ENCODE peak calls at places on chromosomes 11 and 22, in five cellular contexts. D, K, W, O and Z are unnamed samples.

GRCh38 chr11:83056204-83056603 is 15.5 kb downstream of the RAB30 start:
- DNase-seq in W (no peak), K (no peak), D (no peak), O (no peak), Z (no peak)

GRCh38 chr11:120554771-120555432 is 43.4 kb downstream of the GRIK4 start:
- DNase-seq in D (peak; percentile 23), K (no peak), W (peak; percentile 16), O (no peak), Z (no peak)

GRCh38 chr11:63564785-63565350 is 1.7 kb upstream of the PLAAT2 start:
- DNase-seq in D (no peak), W (no peak), O (no peak), K (no peak), Z (no peak)

GRCh38 chr11:120137611-120138521 is at the start of gene TRIM29:
- DNase-seq in D (no peak), W (no peak), O (no peak), K (no peak), Z (peak; percentile 15)

GRCh38 chr11:5380740-5381342 is 2.8 kb upstream of the OR51M1 start:
- DNase-seq in D (peak; percentile 78), O (peak; percentile 32), K (no peak), W (peak; percentile 69), Z (peak; percentile 41)

GRCh38 chr11:122102426-122102825 is 13.6 kb downstream of the BLID start:
- DNase-seq in W (no peak), O (no peak), K (no peak), D (no peak), Z (no peak)

GRCh38 chr11:15967966-15968365 is 388.4 kb downstream of the SOX6 start:
- DNase-seq in O (no peak), D (peak; percentile 82), W (no peak), K (no peak), Z (no peak)

GRCh38 chr11:68338041-68338800 is 25.8 kb downstream of the LRP5 start:
- DNase-seq in W (peak; percentile 4), D (no peak), K (no peak), O (no peak), Z (no peak)

GRCh38 chr22:47162865-47163264 is 400.4 kb downstream of the TBC1D22A start:
- DNase-seq in O (no peak), D (no peak), K (no peak), W (no peak), Z (peak; percentile 16)

GRCh38 chr11:94702481-94702880 is 65.7 kb upstream of the AMOTL1 start:
- DNase-seq in O (no peak), D (no peak), W (no peak), K (no peak), Z (no peak)

GRCh38 chr11:65911682-65912568 is 6.9 kb downstream of the C11orf68 start:
- DNase-seq in K (no peak), W (peak; percentile 85), D (peak; percentile 82), O (no peak), Z (no peak)
- TF ChIP-seq CTCF in K (no peak), W (peak; percentile 46), D (peak; percentile 34), O (peak; percentile 19), Z (no peak)

DNA sequence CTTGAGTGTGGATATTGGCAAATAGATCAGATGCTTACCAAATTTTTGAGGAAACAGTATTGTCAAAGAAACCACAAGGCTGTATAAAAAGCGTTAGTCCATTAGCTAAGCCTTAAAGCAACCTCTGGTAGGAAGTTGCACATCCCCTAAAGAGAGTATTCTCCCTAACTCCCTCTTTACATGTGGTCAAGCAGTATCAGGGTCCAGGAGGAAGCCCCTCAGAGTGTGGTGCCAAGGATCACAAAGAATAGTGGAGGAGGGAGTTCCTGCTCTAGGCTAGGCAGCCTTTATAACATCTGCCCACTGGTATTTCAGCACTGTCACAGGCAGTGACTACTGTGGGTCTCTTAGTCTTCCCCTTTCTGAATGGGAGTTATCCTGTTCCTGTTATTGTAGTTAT is 18.8 kb upstream of the AMPD3 start:
- DNase-seq in O (no peak), K (no peak), D (no peak), W (no peak), Z (no peak)
- TF ChIP-seq CTCF in O (no peak), K (no peak), D (no peak), W (no peak), Z (no peak)

GRCh38 chr11:114478768-114479167 is 39.5 kb downstream of the REXO2 start:
- DNase-seq in W (no peak), K (no peak), D (peak; percentile 26), O (no peak), Z (no peak)
- TF ChIP-seq CTCF in W (no peak), K (no peak), D (no peak), O (no peak), Z (no peak)

DNA sequence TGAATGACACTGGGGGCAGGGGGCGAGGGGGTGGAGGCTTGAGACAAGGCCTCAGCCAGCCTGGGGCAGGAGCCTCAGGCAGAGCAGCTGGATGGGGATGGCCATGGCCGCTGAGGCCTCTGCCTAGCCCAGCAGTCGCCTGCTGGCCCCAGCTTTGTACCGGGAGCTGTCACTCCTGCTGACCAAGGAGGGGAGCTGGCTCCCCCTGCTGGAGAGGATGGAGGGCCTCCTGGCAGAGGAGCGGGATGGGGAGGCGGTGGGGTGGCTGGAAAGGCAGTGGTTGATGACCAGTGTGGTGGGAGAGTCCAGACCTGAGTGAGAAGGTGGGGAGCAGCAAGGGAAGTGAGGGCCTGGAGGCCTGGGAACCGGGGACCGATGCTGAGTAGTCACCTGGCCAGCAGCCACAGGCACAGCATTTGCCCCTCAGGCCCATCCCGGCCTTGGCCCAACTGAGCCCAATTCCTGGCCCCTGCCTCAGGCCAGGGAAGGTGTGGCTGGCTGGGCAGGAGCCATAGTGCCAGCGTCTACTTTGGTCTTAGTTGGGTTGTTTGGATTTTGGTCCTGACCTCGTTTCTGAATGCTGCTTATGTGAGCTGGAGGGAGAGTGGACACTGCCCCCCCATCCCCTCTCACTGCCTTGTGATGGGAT is 6.0 kb upstream of the SUSD2 start:
- DNase-seq in W (peak; percentile 68), O (no peak), D (peak; percentile 84), K (peak; percentile 66), Z (peak; percentile 69)
- TF ChIP-seq CTCF in W (peak; percentile 93), O (peak; percentile 95), D (peak; percentile 91), K (peak; percentile 71), Z (peak; percentile 54)

GRCh38 chr11:99135508-99135907 is 114.8 kb downstream of the CNTN5 start:
- DNase-seq in K (no peak), O (no peak), W (no peak), D (no peak), Z (no peak)
- TF ChIP-seq CTCF in K (no peak), O (no peak), W (no peak), D (no peak), Z (no peak)

DNA sequence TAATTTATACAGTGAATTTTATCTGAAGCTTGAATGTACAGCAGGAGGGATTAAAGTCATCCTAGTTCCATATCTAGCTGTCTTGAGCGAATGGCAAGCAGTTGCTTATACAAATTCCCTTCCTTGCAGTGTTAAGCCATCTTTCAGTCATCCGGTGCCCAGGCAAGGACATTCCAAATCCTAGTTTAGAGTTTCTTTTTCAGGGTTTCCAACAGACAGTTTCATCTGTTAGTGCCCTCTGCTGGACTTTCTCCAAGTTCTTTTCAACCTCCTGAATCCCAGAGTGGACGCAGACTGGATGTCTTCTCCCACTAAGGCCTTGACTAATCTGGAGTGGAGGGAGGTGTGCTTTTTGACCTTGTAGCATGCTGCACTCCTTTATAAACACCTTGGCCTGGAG is 45.4 kb downstream of the GRAMD1B start:
- DNase-seq in D (peak; percentile 65), W (peak; percentile 54), K (no peak), O (no peak), Z (no peak)
- TF ChIP-seq CTCF in D (peak; percentile 40), W (peak; percentile 73), K (no peak), O (peak; percentile 28), Z (no peak)

GRCh38 chr11:43997022-43997665 is 50.6 kb upstream of the ACCSL start:
- DNase-seq in O (no peak), D (peak; percentile 22), W (no peak), K (no peak), Z (no peak)
- TF ChIP-seq CTCF in O (no peak), D (no peak), W (no peak), K (no peak), Z (no peak)

GRCh38 chr11:69896250-69896649 is 77.0 kb upstream of the FGF3 start:
- DNase-seq in K (no peak), D (no peak), O (no peak), W (no peak), Z (no peak)

GRCh38 chr11:69893631-69894030 is 74.4 kb upstream of the FGF3 start:
- DNase-seq in K (no peak), O (no peak), D (no peak), W (no peak), Z (no peak)

GRCh38 chr11:69892237-69892985 is 73.2 kb upstream of the FGF3 start:
- DNase-seq in K (no peak), D (no peak), W (no peak), O (no peak), Z (no peak)

GRCh38 chr11:69892986-69893555 is 73.9 kb upstream of the FGF3 start:
- DNase-seq in D (no peak), W (no peak), K (no peak), O (no peak), Z (no peak)

GRCh38 chr11:69894126-69895047 is 75.2 kb upstream of the FGF3 start:
- DNase-seq in O (no peak), W (no peak), K (no peak), D (no peak), Z (no peak)
- TF ChIP-seq CTCF in O (no peak), W (no peak), K (no peak), D (no peak), Z (no peak)

GRCh38 chr11:46363455-46363920 is 16.2 kb downstream of the DGKZ start:
- DNase-seq in W (peak; percentile 44), O (no peak), K (no peak), D (no peak), Z (no peak)
- TF ChIP-seq CTCF in W (no peak), O (no peak), K (no peak), D (no peak), Z (no peak)

DNA sequence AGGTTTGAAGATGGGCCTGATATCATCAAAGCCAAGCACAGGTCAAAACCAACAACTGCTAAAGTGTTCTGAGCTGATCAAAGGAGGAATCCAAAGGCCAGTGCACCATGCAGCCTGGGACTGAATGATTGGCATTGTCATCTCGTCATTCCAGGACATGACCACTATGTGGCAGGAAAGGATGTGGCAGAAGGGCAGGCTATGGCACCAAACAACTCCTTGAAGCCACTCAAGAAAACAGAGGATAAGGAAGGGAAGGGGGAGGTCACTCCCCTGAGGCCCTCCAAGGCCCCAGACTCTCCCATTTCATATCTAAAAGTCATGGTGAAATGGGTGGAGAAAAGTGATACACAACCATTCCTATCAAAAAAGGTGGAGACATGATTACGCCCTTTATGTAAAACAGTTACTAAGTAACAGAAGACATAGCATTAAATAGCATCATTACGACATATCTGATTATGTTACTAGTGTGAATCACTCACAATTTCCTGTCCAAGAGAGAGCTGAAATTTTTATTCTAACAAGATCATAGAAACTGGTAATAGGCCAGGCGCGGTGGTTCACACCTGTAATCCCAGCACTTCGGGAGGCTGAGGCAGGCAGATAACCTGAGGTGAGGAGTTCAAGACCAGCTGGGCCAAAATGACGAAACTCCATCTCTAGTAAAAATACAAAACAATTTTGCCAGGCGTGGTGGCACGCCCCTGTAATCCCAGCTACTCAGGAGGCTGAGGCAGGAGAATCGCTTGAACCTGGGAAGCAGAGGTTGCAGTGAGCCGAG is 49.3 kb downstream of the AHNAK start:
- DNase-seq in O (no peak), W (peak; percentile 75), K (no peak), D (peak; percentile 74), Z (no peak)
- TF ChIP-seq CTCF in O (peak; percentile 26), W (peak; percentile 62), K (peak; percentile 21), D (peak; percentile 29), Z (no peak)